ENCODE peak calls at places on chromosomes 16 and 17, in nine cellular contexts. D is T-helper 2 cell, I is iris pigment epithelial cell, O is breast epithelium, K is mesothelial cell of epicardium, Y is NCI-H1694 treated with DMSO at 0.1 percent for 48 hours, W is cardiac fibroblast, F is neural crest cell, U is hippocampal formation. T is an unnamed sample.

GRCh38 chr17:73291260-73291801 is 20.5 kb downstream of the CDC42EP4 start:
- DNase-seq in D (no peak), I (peak), O (no peak), K (no peak), Y (no peak), W (peak), F (no peak), U (no peak), T (no peak)

GRCh38 chr17:21355586-21355985 is 20.6 kb upstream of the KCNJ12 start:
- DNase-seq in D (no peak), I (no peak), O (no peak), K (no peak), Y (no peak), W (no peak), F (no peak), U (no peak), T (no peak)

GRCh38 chr16:57025941-57026777 is 36.8 kb downstream of the NLRC5 start:
- DNase-seq in D (no peak), I (no peak), O (no peak), K (no peak), Y (no peak), W (no peak), F (no peak), U (no peak), T (no peak)

GRCh38 chr16:1429631-1430030 is 1.2 kb upstream of the PERCC1 start:
- DNase-seq in D (no peak), I (no peak), O (no peak), K (no peak), Y (no peak), W (no peak), F (no peak), U (no peak), T (no peak)

GRCh38 chr17:29617481-29618271 is 5.0 kb downstream of the CORO6 start:
- DNase-seq in D (peak), I (peak), O (no peak), K (no peak), Y (peak), W (peak), F (peak), U (peak), T (peak)

GRCh38 chr16:38941-39892 is 14.2 kb downstream of the POLR3K start:
- DNase-seq in D (no peak), I (no peak), O (peak), K (no peak), Y (no peak), W (no peak), F (no peak), U (no peak), T (no peak)

GRCh38 chr16:1333149-1333812 is at the start of gene BAIAP3:
- DNase-seq in D (peak), I (peak), O (no peak), K (no peak), Y (no peak), W (peak), F (peak), U (no peak), T (peak)

GRCh38 chr16:57316390-57317017 is 32.0 kb upstream of the PLLP start:
- DNase-seq in D (no peak), I (peak), O (no peak), K (no peak), Y (no peak), W (peak), F (no peak), U (no peak), T (no peak)

GRCh38 chr17:3808701-3809100 is 7.7 kb upstream of the ITGAE start:
- DNase-seq in D (no peak), I (peak), O (no peak), K (no peak), Y (no peak), W (no peak), F (no peak), U (no peak), T (no peak)

GRCh38 chr17:37478187-37478586 is 11.5 kb upstream of the DUSP14 start:
- DNase-seq in D (no peak), I (peak), O (no peak), K (no peak), Y (peak), W (peak), F (no peak), U (no peak), T (no peak)

GRCh38 chr17:42681976-42682375 is 333 bp upstream of the CCR10 start:
- DNase-seq in D (no peak), I (no peak), O (no peak), K (no peak), Y (no peak), W (no peak), F (no peak), U (no peak), T (no peak)

GRCh38 chr16:51392651-51393187 is 241.6 kb upstream of the SALL1 start:
- DNase-seq in D (no peak), I (peak), O (no peak), K (no peak), Y (no peak), W (peak), F (peak), U (no peak), T (no peak)

GRCh38 chr17:16406742-16407674 is 8.4 kb upstream of the TRPV2 start:
- DNase-seq in D (no peak), I (no peak), O (no peak), K (peak), Y (peak), W (peak), F (peak), U (no peak), T (no peak)

GRCh38 chr17:78432226-78432894 is 53.9 kb downstream of the PGS1 start:
- DNase-seq in D (no peak), I (no peak), O (no peak), K (no peak), Y (no peak), W (no peak), F (no peak), U (peak), T (no peak)

GRCh38 chr17:62653831-62654829 is 26.7 kb downstream of the MRC2 start:
- DNase-seq in D (no peak), I (peak), O (no peak), K (no peak), Y (no peak), W (peak), F (no peak), U (no peak), T (no peak)

GRCh38 chr16:85686912-85687591 is 1.7 kb downstream of the GINS2 start:
- DNase-seq in D (no peak), I (no peak), O (no peak), K (no peak), Y (no peak), W (no peak), F (no peak), U (no peak), T (no peak)

GRCh38 chr17:67520282-67520906 is 143.3 kb downstream of the PITPNC1 start:
- DNase-seq in D (no peak), I (peak), O (no peak), K (no peak), Y (no peak), W (no peak), F (no peak), U (peak), T (no peak)

GRCh38 chr17:81429353-81429774 is 34.1 kb downstream of the BAHCC1 start:
- DNase-seq in D (no peak), I (peak), O (peak), K (no peak), Y (peak), W (peak), F (no peak), U (peak), T (no peak)

GRCh38 chr16:83686726-83687125 is 121.1 kb upstream of the HSBP1 start:
- DNase-seq in D (no peak), I (no peak), O (no peak), K (no peak), Y (no peak), W (no peak), F (no peak), U (no peak), T (no peak)

GRCh38 chr16:5607169-5607568 is 509.6 kb upstream of the EEF2KMT start:
- DNase-seq in D (no peak), I (no peak), O (no peak), K (no peak), Y (no peak), W (no peak), F (no peak), U (no peak), T (no peak)

GRCh38 chr16:49756971-49757743 is 98.8 kb downstream of the ZNF423 start:
- DNase-seq in D (no peak), I (peak), O (no peak), K (no peak), Y (no peak), W (peak), F (no peak), U (no peak), T (no peak)

GRCh38 chr17:50052822-50053653 is 2.9 kb upstream of the ITGA3 start:
- DNase-seq in D (no peak), I (no peak), O (no peak), K (peak), Y (no peak), W (no peak), F (no peak), U (no peak), T (no peak)

GRCh38 chr16:87350681-87351319 is 32.8 kb downstream of the FBXO31 start:
- DNase-seq in D (no peak), I (no peak), O (no peak), K (no peak), Y (no peak), W (peak), F (no peak), U (peak), T (no peak)

GRCh38 chr17:78414178-78415162 is 36.0 kb downstream of the PGS1 start:
- DNase-seq in D (no peak), I (no peak), O (no peak), K (no peak), Y (no peak), W (no peak), F (no peak), U (no peak), T (peak)

GRCh38 chr17:33234930-33235685 is 58.0 kb downstream of the ASIC2 start:
- DNase-seq in D (no peak), I (peak), O (no peak), K (no peak), Y (no peak), W (peak), F (no peak), U (no peak), T (no peak)

GRCh38 chr16:86885139-86885538 is 306.8 kb downstream of the FOXL1 start:
- DNase-seq in D (no peak), I (no peak), O (no peak), K (no peak), Y (no peak), W (no peak), F (no peak), U (no peak), T (no peak)

GRCh38 chr16:85102106-85102630 is 10.1 kb downstream of the CIBAR2 start:
- DNase-seq in D (no peak), I (peak), O (no peak), K (no peak), Y (no peak), W (no peak), F (no peak), U (no peak), T (no peak)

GRCh38 chr17:67137860-67138259 is 93.5 kb downstream of the CACNG1 start:
- DNase-seq in D (no peak), I (no peak), O (no peak), K (no peak), Y (no peak), W (no peak), F (no peak), U (no peak), T (no peak)

GRCh38 chr16:2497641-2498040 is 16.1 kb upstream of the ATP6V0C start:
- DNase-seq in D (no peak), I (no peak), O (no peak), K (no peak), Y (no peak), W (no peak), F (no peak), U (no peak), T (no peak)

GRCh38 chr17:76997981-76998531 is 129.9 kb downstream of the MGAT5B start:
- DNase-seq in D (no peak), I (no peak), O (peak), K (no peak), Y (no peak), W (no peak), F (no peak), U (no peak), T (no peak)

GRCh38 chr17:78324391-78325075 is 35.3 kb downstream of the SOCS3 start:
- DNase-seq in D (no peak), I (peak), O (no peak), K (no peak), Y (peak), W (peak), F (peak), U (peak), T (no peak)

GRCh38 chr17:64081802-64082799 is 47.8 kb downstream of the ERN1 start:
- DNase-seq in D (no peak), I (peak), O (no peak), K (no peak), Y (peak), W (peak), F (no peak), U (no peak), T (no peak)

GRCh38 chr17:49861150-49861884 is 13.4 kb upstream of the TAC4 start:
- DNase-seq in D (no peak), I (peak), O (no peak), K (no peak), Y (peak), W (peak), F (peak), U (peak), T (peak)